ENCODE peak calls at places on chromosomes 16 and 17, in four cellular contexts. One of them, this sample, is unnamed.

GRCh38 chr17:60049936-60050335 is 28.8 kb downstream of the HEATR6 start:
- DNase-seq in NCI-H446 treated with DMSO at 0.1 percent for 48 hours: no peak
- DNase-seq in A549: no peak
- DNase-seq in stimulated activated CD8-positive, alpha-beta memory T cell treated with anti-CD3 and anti-CD28 coated beads, Interleukin-12 subunit alpha, Interleukin-12 subunit beta, amount 100 ng/mL, for 1 hour: no peak
- DNase-seq in this sample: no peak

GRCh38 chr16:48206594-48207242 is 37.4 kb upstream of the LONP2 start:
- DNase-seq in NCI-H446 treated with DMSO at 0.1 percent for 48 hours: no peak
- DNase-seq in stimulated activated CD8-positive, alpha-beta memory T cell treated with anti-CD3 and anti-CD28 coated beads, Interleukin-12 subunit alpha, Interleukin-12 subunit beta, amount 100 ng/mL, for 1 hour: no peak
- DNase-seq in A549: no peak
- DNase-seq in this sample: no peak

GRCh38 chr16:90019543-90020259 is 445 bp upstream of the DBNDD1 start:
- DNase-seq in stimulated activated CD8-positive, alpha-beta memory T cell treated with anti-CD3 and anti-CD28 coated beads, Interleukin-12 subunit alpha, Interleukin-12 subunit beta, amount 100 ng/mL, for 1 hour: peak; percentile 9
- DNase-seq in A549: peak; percentile 47
- DNase-seq in NCI-H446 treated with DMSO at 0.1 percent for 48 hours: no peak
- DNase-seq in this sample: no peak

GRCh38 chr17:67559381-67559966 is 158.3 kb upstream of the NOL11 start:
- DNase-seq in NCI-H446 treated with DMSO at 0.1 percent for 48 hours: no peak
- DNase-seq in A549: peak; percentile 22
- DNase-seq in stimulated activated CD8-positive, alpha-beta memory T cell treated with anti-CD3 and anti-CD28 coated beads, Interleukin-12 subunit alpha, Interleukin-12 subunit beta, amount 100 ng/mL, for 1 hour: no peak
- DNase-seq in this sample: no peak

GRCh38 chr17:57045868-57046671 is 39.0 kb upstream of the AKAP1 start:
- DNase-seq in stimulated activated CD8-positive, alpha-beta memory T cell treated with anti-CD3 and anti-CD28 coated beads, Interleukin-12 subunit alpha, Interleukin-12 subunit beta, amount 100 ng/mL, for 1 hour: no peak
- DNase-seq in NCI-H446 treated with DMSO at 0.1 percent for 48 hours: no peak
- DNase-seq in A549: no peak
- DNase-seq in this sample: no peak

GRCh38 chr17:57518587-57519118 is 226.4 kb downstream of the CCDC182 start:
- DNase-seq in NCI-H446 treated with DMSO at 0.1 percent for 48 hours: peak; percentile 71
- DNase-seq in A549: no peak
- DNase-seq in stimulated activated CD8-positive, alpha-beta memory T cell treated with anti-CD3 and anti-CD28 coated beads, Interleukin-12 subunit alpha, Interleukin-12 subunit beta, amount 100 ng/mL, for 1 hour: no peak
- DNase-seq in this sample: no peak

GRCh38 chr17:37608369-37609169 is 649 bp downstream of the SYNRG start:
- DNase-seq in stimulated activated CD8-positive, alpha-beta memory T cell treated with anti-CD3 and anti-CD28 coated beads, Interleukin-12 subunit alpha, Interleukin-12 subunit beta, amount 100 ng/mL, for 1 hour: no peak
- DNase-seq in NCI-H446 treated with DMSO at 0.1 percent for 48 hours: no peak
- DNase-seq in A549: peak; percentile 22
- DNase-seq in this sample: peak; percentile 76

GRCh38 chr16:70267516-70267915 is 15.8 kb upstream of the EXOSC6 start:
- DNase-seq in NCI-H446 treated with DMSO at 0.1 percent for 48 hours: no peak
- DNase-seq in A549: peak; percentile 67
- DNase-seq in stimulated activated CD8-positive, alpha-beta memory T cell treated with anti-CD3 and anti-CD28 coated beads, Interleukin-12 subunit alpha, Interleukin-12 subunit beta, amount 100 ng/mL, for 1 hour: no peak
- DNase-seq in this sample: no peak